ENCODE peak calls at places on chromosomes 1 and 21, in six cellular contexts. U is tibial nerve, T is lower leg skin, O is HCT116, Z is lung, N is cardiac fibroblast. Y is an unnamed sample.

GRCh38 chr1:41954533-41954944 is 35.8 kb upstream of the HIVEP3 start:
- DNase-seq in T (no peak), U (no peak), N (peak), Z (no peak), O (peak), Y (no peak)

GRCh38 chr1:41333146-41333784 is 28.0 kb upstream of the FOXO6 start:
- DNase-seq in N (peak), O (no peak), T (peak), Z (no peak), U (no peak), Y (no peak)

GRCh38 chr1:93016171-93016570 is 54.9 kb upstream of the DIPK1A start:
- DNase-seq in T (no peak), Z (no peak), N (peak), U (no peak), O (no peak), Y (no peak)

GRCh38 chr1:33182452-33182851 is 609 bp upstream of the TRIM62 start:
- DNase-seq in T (no peak), U (peak), Z (no peak), O (no peak), N (peak), Y (no peak)

GRCh38 chr1:228684609-228685008 is 50.7 kb upstream of the RHOU start:
- DNase-seq in Z (no peak), U (no peak), N (no peak), O (no peak), T (no peak), Y (no peak)

GRCh38 chr1:8711161-8711560 is 106.3 kb downstream of the RERE start:
- DNase-seq in O (no peak), Z (no peak), U (no peak), N (peak), T (no peak), Y (no peak)

GRCh38 chr1:154839691-154840090 is 30.4 kb downstream of the KCNN3 start:
- DNase-seq in N (no peak), Z (no peak), U (no peak), T (no peak), O (no peak), Y (no peak)

GRCh38 chr1:45018599-45019230 is 6.7 kb downstream of the UROD start:
- DNase-seq in Z (peak), T (no peak), N (peak), O (peak), U (no peak), Y (no peak)

GRCh38 chr1:211007830-211008229 is 126.1 kb downstream of the KCNH1 start:
- DNase-seq in T (no peak), O (no peak), N (no peak), U (no peak), Z (no peak), Y (no peak)

GRCh38 chr21:37176716-37177115 is 90.4 kb downstream of the VPS26C start:
- DNase-seq in Z (no peak), T (no peak), O (no peak), U (no peak), N (no peak), Y (no peak)

GRCh38 chr1:117235863-117236465 is 25.2 kb upstream of the VTCN1 start:
- DNase-seq in T (no peak), Z (no peak), O (no peak), U (no peak), N (no peak), Y (no peak)

GRCh38 chr21:25813917-25814316 is 79.1 kb downstream of the GABPA start:
- DNase-seq in N (no peak), U (no peak), Z (no peak), T (no peak), O (no peak), Y (no peak)

GRCh38 chr1:161166669-161167548 is 683 bp downstream of the PPOX start:
- DNase-seq in T (no peak), Z (no peak), N (no peak), O (no peak), U (no peak), Y (no peak)

GRCh38 chr1:244212792-244213475 is 161.9 kb downstream of the ZBTB18 start:
- DNase-seq in N (no peak), Z (no peak), U (no peak), T (no peak), O (no peak), Y (no peak)
- TF ChIP-seq CTCF in N (no peak), Z (no peak), U (no peak), T (no peak), O (no peak), Y (no peak)

GRCh38 chr1:205476648-205477047 is 20.8 kb upstream of the BLACAT1 start:
- DNase-seq in T (no peak), N (no peak), Z (no peak), O (no peak), U (no peak), Y (no peak)

GRCh38 chr1:205474571-205474970 is 18.7 kb upstream of the BLACAT1 start:
- DNase-seq in T (no peak), O (no peak), Z (no peak), N (no peak), U (no peak), Y (no peak)

GRCh38 chr1:205477759-205478247 is 22.0 kb upstream of the BLACAT1 start:
- DNase-seq in N (peak), Z (peak), T (no peak), U (no peak), O (peak), Y (no peak)

GRCh38 chr1:205475855-205476254 is 20.0 kb upstream of the BLACAT1 start:
- DNase-seq in U (no peak), N (no peak), T (no peak), O (no peak), Z (no peak), Y (no peak)

DNA sequence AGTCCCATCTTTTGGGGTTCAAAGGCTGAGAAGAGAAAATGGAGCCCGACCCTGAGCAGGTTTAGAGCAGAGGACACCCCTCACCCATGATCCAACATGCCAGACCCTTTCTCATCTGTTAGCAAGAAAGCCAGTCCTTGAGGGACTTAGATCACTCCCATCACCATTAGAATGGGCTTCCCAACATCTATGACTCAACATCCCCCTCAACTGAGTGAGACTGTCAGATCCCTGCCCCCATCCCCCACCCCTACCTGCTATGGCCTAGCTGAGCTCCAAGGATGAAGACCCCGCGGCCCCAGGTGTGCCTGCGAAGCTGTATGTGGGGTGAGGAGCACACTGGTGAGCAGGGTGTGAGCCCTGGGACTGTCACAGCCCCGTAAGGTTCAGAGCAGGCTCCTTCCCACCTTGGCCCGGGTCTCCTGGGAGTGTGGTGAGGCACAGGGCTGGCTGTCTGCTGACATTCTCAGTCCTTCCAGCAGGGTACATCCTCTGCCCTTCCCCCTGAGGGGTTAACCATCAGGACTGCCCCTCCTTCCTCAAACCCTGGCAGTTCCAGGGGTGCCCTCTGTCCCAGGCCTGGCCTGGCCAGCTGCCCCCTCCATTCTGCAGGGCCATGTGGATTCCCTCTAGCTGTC is 21.4 kb upstream of the BLACAT1 start:
- DNase-seq in U (no peak), T (no peak), O (no peak), N (no peak), Z (no peak), Y (no peak)
- TF ChIP-seq CTCF in U (no peak), T (no peak), O (no peak), N (no peak), Z (no peak), Y (no peak)

GRCh38 chr1:111507411-111508201 is 4.2 kb upstream of the ADORA3 start:
- DNase-seq in U (peak), T (peak), O (no peak), N (peak), Z (peak), Y (no peak)
- TF ChIP-seq CTCF in U (no peak), T (no peak), O (no peak), N (peak), Z (no peak), Y (no peak)

GRCh38 chr1:23784846-23785245 is 6.1 kb upstream of the LYPLA2 start:
- DNase-seq in O (no peak), T (no peak), Z (no peak), N (no peak), U (no peak), Y (no peak)
- TF ChIP-seq CTCF in O (no peak), T (no peak), Z (no peak), N (no peak), U (no peak), Y (no peak)

GRCh38 chr1:34418166-34418565 is 241.5 kb downstream of the C1orf94 start:
- DNase-seq in O (no peak), N (no peak), Z (no peak), U (no peak), T (no peak), Y (no peak)

GRCh38 chr1:34415140-34415539 is 238.4 kb downstream of the C1orf94 start:
- DNase-seq in N (no peak), U (no peak), T (no peak), Z (no peak), O (no peak), Y (no peak)

DNA sequence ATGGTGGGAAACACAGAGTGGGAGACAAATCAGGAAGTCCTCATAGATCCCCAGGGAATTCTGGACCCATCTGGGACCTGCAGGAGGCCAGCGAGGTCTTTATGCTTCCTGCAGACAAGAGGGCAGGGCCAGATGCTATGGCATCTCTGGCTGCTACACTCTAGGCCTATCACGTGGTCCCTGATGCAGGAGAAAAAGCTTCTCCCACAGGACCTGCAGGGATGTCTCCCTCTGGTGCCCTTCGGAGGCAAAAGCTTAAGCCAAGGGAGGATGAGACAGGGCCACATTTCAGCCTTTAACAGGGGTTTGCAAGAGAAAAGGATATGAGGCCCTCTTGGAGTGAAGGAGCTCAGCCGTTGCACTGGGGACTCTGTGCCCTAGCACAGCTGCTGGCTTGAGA is 243.0 kb downstream of the C1orf94 start:
- DNase-seq in T (no peak), U (no peak), O (no peak), N (no peak), Z (no peak), Y (no peak)
- TF ChIP-seq CTCF in T (no peak), U (no peak), O (peak), N (no peak), Z (no peak), Y (no peak)

DNA sequence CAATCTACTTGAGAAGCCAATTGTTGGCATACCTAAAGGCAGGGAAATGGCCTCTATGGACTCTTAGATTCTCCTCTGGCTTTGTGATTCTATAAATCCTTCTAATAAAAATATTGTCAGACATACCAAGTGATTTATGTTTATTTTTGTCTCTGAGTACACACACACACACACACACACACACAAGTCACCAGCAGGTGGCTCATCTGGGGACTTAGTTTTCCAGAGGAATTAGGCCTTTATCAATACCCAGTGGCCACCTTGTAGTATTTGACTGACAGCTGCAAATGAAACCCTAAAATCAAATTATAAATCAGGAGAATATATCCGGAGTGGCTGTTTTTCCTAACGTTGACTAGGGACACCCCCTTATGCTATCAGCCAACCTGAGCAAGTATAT is 258.5 kb downstream of the BRINP2 start:
- DNase-seq in O (no peak), N (no peak), T (no peak), Z (no peak), U (no peak), Y (no peak)
- TF ChIP-seq CTCF in O (peak), N (no peak), T (no peak), Z (no peak), U (no peak), Y (peak)

DNA sequence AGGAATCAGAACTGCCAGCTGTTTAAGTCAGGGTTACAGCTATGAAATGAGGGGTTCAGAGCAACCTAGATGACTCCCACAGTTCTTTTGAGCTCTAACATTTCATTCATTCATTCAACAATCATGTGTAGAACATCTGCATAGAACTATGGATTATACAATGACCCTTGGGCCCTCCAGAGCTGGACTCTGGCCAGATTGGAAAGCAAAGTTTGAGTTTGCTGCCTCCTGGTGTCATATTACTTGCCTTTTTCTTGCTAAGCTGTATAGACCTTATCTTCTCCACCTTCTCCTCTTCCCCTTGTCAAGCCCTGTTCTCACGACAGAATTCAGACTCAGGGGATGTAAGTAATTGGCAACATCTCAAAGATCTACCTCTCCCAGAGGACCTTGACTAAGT is 4.0 kb downstream of the CASQ2 start:
- DNase-seq in N (peak), T (no peak), U (no peak), O (peak), Z (no peak), Y (no peak)
- TF ChIP-seq CTCF in N (peak), T (no peak), U (peak), O (peak), Z (peak), Y (peak)

GRCh38 chr1:50048791-50049190 is 25.0 kb upstream of the AGBL4 start:
- DNase-seq in N (no peak), Z (no peak), U (no peak), T (no peak), O (no peak), Y (no peak)

DNA sequence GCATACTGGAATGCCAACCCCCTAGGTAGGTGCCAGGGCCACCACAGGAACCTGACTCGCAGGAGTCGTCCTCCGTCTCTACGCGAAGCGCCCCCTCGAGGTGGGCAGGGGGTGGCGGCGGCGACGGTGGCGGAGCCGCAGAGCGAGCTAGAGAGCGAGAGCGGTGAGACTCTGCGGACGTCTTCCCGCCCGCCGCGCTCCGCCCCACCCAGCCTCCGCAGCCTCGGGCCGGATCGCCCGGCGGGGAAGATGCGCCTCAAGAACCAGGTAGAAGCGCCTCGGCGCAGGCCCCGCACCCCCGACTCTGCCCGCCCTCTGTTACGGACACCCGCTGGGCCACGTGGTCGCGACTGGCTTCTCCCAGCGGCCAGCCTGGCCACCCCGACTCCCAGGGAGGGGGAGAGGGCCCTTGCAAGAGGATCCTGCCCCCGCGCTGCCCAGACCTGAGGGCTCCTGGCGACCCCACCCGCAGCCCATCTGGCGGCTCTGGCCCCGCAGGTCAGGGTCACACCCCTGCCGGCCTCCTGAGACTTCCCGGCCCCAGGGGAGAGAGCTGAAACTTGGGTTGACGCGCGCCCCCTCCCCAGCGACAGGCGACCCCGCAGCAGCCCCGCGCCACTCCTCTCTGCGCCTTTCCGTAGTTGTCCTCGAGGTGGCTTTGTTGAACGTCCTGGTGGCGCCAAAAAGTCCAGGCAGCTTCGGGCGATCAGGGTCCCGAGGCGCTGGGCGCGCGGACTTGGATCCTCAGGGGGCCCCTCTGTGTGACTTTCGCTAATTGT is 24.4 kb upstream of the AGBL4 start:
- DNase-seq in Z (no peak), U (no peak), N (no peak), T (no peak), O (no peak), Y (no peak)
- TF ChIP-seq CTCF in Z (no peak), U (no peak), N (no peak), T (no peak), O (no peak), Y (peak)

GRCh38 chr1:167705250-167705649 is 16.5 kb upstream of the MPZL1 start:
- DNase-seq in O (no peak), U (no peak), Z (no peak), N (no peak), T (no peak), Y (no peak)

GRCh38 chr1:167708940-167709389 is 12.8 kb upstream of the MPZL1 start:
- DNase-seq in T (no peak), O (no peak), Z (no peak), N (peak), U (no peak), Y (no peak)

GRCh38 chr1:167706363-167706762 is 15.4 kb upstream of the MPZL1 start:
- DNase-seq in Z (no peak), O (no peak), T (no peak), U (no peak), N (no peak), Y (no peak)

GRCh38 chr1:167706931-167707877 is 14.6 kb upstream of the MPZL1 start:
- DNase-seq in Z (no peak), O (no peak), U (no peak), N (no peak), T (no peak), Y (no peak)

GRCh38 chr1:167707942-167708341 is 13.8 kb upstream of the MPZL1 start:
- DNase-seq in O (no peak), Z (no peak), N (no peak), T (no peak), U (no peak), Y (no peak)
- TF ChIP-seq CTCF in O (no peak), Z (no peak), N (no peak), T (no peak), U (no peak), Y (no peak)

DNA sequence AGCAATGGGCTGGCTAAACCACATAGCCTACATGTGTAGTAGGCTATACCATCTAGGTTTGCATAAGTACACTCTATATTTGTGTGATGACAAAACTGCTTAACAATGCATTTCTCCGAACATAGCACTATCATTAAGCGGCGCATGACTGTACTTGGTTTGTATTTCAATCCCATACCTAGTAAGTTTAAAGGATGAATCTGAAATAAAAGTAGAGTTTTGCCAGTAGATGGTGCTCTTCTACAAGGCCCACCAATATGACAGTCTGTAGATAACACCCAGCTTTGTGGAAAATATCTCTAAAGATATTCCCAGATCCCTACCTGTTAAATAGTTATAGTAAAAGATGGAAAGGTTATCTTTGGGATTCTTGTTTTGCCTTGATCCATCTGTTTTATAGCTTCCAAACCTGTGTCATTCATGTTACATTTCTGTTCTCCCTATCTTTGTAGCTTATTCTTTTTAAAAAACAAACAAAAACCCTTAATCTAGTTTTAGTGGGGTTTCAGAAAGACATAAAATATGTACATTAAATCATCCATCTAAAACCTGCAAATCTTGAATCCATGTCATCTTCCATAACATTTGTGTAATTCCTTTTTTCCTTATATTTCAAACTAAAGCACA is 33.9 kb upstream of the ASPM start:
- DNase-seq in N (peak), T (no peak), Z (no peak), O (no peak), U (no peak), Y (no peak)
- TF ChIP-seq CTCF in N (peak), T (no peak), Z (peak), O (peak), U (peak), Y (peak)

Y was measured in D721Med.